ENCODE peak calls at places on chromosomes 3 and 15, in six cellular contexts. R is neural progenitor cell; Q is cardiac muscle cell; A is A549; X is stomach; V is naive thymus-derived CD4-positive, alpha-beta T cell. Y is an unnamed sample. For H3K4me1, the result is how much of the 10 kb centered on the place peaks cover.

GRCh38 chr15:57283774-57284508 is 92.4 kb upstream of the CGNL1 start:
- DNase-seq in A (no peak), R (no peak), V (no peak), X (no peak), Q (peak), Y (no peak)

GRCh38 chr3:50495609-50496423 is 7.6 kb downstream of the CACNA2D2 start:
- DNase-seq in Q (no peak), X (no peak), A (no peak), V (no peak), R (no peak), Y (no peak)

GRCh38 chr3:185766645-185767323 is 58.1 kb downstream of the IGF2BP2 start:
- DNase-seq in R (no peak), V (no peak), Q (no peak), X (no peak), A (no peak), Y (no peak)

GRCh38 chr3:51678186-51678585 is 7.1 kb downstream of the TEX264 start:
- DNase-seq in R (no peak), X (no peak), A (no peak), Q (no peak), V (no peak), Y (no peak)

GRCh38 chr15:90558182-90558581 is 28.5 kb downstream of the CRTC3 start:
- DNase-seq in Q (peak), X (no peak), R (no peak), A (no peak), V (no peak), Y (no peak)

GRCh38 chr15:73921257-73921890 is 4.9 kb upstream of the LOXL1 start:
- DNase-seq in A (no peak), V (no peak), X (no peak), R (no peak), Q (no peak), Y (no peak)

GRCh38 chr3:59773970-59774369 is 724.1 kb upstream of the CFAP20DC start:
- DNase-seq in X (no peak), A (no peak), V (no peak), R (no peak), Q (no peak), Y (no peak)

GRCh38 chr15:77907824-77908751 is 169.4 kb downstream of the TBC1D2B start:
- DNase-seq in R (peak), A (no peak), V (peak), Q (peak), X (peak), Y (peak)

GRCh38 chr3:158780795-158781590 is 20.9 kb upstream of the MFSD1 start:
- DNase-seq in X (no peak), R (no peak), V (no peak), Q (peak), A (no peak), Y (no peak)

GRCh38 chr3:158785972-158786371 is 15.9 kb upstream of the MFSD1 start:
- DNase-seq in V (no peak), X (no peak), A (no peak), R (no peak), Q (no peak), Y (no peak)

GRCh38 chr3:158783051-158783450 is 18.8 kb upstream of the MFSD1 start:
- DNase-seq in R (no peak), Q (no peak), A (no peak), V (no peak), X (no peak), Y (no peak)

GRCh38 chr3:158782283-158782682 is 19.6 kb upstream of the MFSD1 start:
- DNase-seq in X (no peak), V (no peak), Q (no peak), R (no peak), A (no peak), Y (no peak)

DNA sequence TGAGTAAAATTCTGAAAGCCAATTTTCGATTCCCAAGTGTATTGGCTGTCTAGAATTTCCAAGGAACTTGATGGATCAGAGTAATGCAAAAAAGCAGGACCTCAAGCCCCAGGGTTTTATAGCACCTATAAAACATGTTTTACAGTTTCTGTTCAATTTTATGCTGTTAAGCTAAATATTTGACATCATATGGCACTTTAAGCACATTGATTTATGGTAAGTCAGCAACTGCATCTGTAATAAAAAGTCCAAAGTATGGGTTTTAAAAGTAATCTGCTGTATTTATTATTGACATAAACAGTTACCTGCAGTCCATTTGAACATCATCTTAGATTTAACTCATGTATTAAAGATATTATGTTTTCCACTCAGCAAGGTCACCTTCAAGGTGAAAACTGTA is 20.0 kb upstream of the MFSD1 start:
- DNase-seq in X (no peak), A (no peak), V (no peak), R (no peak), Q (no peak), Y (no peak)
- H3K4me1 ChIP-seq in X (under half), A (under half), V (under half), R (under half), Q (under half), Y (under half)

GRCh38 chr3:111769965-111770364 is 89.1 kb upstream of the PHLDB2 start:
- DNase-seq in V (no peak), R (no peak), A (no peak), Q (no peak), X (no peak), Y (no peak)

GRCh38 chr3:111769110-111769509 is 90.0 kb upstream of the PHLDB2 start:
- DNase-seq in R (no peak), Q (no peak), X (no peak), A (no peak), V (no peak), Y (no peak)

GRCh38 chr3:111776844-111777483 is 82.1 kb upstream of the PHLDB2 start:
- DNase-seq in R (no peak), A (no peak), X (no peak), V (no peak), Q (no peak), Y (no peak)

GRCh38 chr3:111774622-111775021 is 84.4 kb upstream of the PHLDB2 start:
- DNase-seq in A (no peak), Q (no peak), V (no peak), X (no peak), R (no peak), Y (no peak)

DNA sequence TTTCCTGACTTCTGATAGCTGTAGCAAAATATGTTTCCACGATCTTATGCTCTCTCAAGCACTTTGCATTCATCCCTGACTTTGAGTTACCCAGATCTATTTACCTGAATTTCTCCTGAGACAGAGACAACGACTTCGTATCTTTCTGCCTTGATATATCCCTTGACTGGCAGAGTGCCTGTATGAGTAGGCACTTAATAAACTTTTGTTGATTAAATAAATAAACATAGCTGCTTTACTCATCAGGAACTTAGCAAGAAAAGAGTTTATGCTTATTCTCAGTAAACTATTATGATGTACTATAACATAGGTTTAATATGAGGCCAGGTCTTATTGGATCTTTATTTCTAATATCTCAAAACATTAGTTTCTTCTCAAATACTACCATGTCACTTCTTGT is 85.6 kb upstream of the PHLDB2 start:
- DNase-seq in R (no peak), X (no peak), A (no peak), Q (no peak), V (no peak), Y (no peak)
- H3K27ac ChIP-seq in R (no peak), X (no peak), A (no peak), Q (no peak), V (no peak), Y (no peak)

DNA sequence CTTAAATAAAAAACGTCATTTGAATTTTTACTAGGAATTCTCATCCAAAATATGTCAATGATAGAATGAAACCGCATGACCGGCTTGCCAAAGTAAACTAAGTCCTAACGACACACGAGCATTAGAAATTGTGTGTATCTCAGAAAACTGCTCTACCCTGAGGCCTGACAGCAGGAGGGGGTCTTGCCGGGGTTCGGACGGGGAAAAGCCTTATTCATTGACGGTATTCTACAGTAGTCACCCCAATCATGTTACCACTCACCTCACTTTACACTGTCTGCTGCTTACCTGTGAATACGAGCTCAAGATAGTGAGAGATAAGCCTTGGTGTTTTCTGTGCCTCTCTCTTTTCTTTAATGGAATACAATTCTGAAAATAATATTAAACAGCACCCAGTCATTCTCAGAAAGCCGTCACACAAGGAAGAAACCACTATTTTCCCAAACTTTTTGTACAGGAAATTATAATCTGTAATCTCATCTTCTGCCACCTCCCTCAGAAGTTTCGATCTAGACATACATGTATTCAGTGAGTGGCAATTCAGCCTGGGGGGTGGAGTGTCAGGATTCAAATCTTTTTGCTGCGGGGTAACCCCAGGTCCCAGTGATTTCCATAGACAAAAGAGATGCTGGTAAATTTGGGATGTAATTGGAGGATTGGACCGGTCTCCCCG is 497 bp upstream of the FAM43A start:
- DNase-seq in X (peak), A (no peak), R (no peak), Q (no peak), V (no peak), Y (no peak)
- H3K4me1 ChIP-seq in X (half or more), A (under half), R (under half), Q (under half), V (under half), Y (under half)

DNA sequence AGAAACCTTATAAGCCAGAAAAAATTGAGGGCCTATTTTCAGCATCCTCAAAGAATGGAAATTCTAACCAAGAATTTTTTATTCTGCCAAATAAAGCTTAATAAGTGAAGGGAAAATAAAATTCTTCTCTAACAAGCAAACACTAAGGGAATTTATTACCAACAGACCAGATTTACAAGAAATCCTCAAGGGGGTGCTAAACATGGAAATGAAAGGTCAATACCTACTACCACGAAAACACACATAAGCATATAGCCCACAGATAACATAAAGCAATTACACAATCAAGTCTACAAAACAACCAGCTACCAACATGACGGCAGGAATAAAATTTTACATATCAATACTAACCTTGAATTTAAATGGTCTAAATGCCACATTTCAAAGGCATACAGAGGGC is 883.5 kb downstream of the SI start:
- DNase-seq in A (no peak), V (no peak), Q (no peak), R (peak), X (no peak), Y (no peak)
- H3K27ac ChIP-seq in A (no peak), V (no peak), Q (no peak), R (no peak), X (no peak), Y (no peak)

Y was measured in kidney.